ENCODE peak calls at places on chromosomes 16 and 17, in ten cellular contexts. E is H1; Y is cardiac fibroblast; H is T-helper 2 cell; R is lower lobe of right lung; U is mucosa of descending colon; S is NB4; P is stimulated activated naive CD8-positive, alpha-beta T cell treated with anti-CD3 and anti-CD28 coated beads, Interleukin-15, amount 100 ng/mL, for 72 hours; Q is effector memory CD8-positive, alpha-beta T cell; O is AG09319. X is an unnamed sample.

GRCh38 chr17:3860939-3861338 is 14.9 kb upstream of the NCBP3 start:
- DNase-seq in E (no peak), Y (no peak), H (no peak), R (no peak), U (no peak), S (no peak), P (no peak), Q (no peak), O (no peak), X (no peak)

GRCh38 chr17:2076461-2076984 is 21.6 kb downstream of the HIC1 start:
- DNase-seq in E (no peak), Y (peak), H (no peak), R (no peak), U (no peak), S (no peak), P (no peak), Q (no peak), O (no peak), X (peak)

GRCh38 chr16:49890876-49891275 is 35.0 kb upstream of the ZNF423 start:
- DNase-seq in E (peak), Y (peak), H (peak), R (no peak), U (peak), S (peak), P (peak), Q (no peak), O (no peak), X (no peak)

GRCh38 chr17:82957961-82958491 is 118.2 kb upstream of the ZNF750 start:
- DNase-seq in E (no peak), Y (no peak), H (no peak), R (no peak), U (no peak), S (no peak), P (no peak), Q (no peak), O (no peak), X (no peak)

GRCh38 chr16:62408760-62409159 is 372.5 kb upstream of the CDH8 start:
- DNase-seq in E (peak), Y (no peak), H (no peak), R (no peak), U (no peak), S (no peak), P (no peak), Q (no peak), O (no peak), X (no peak)

GRCh38 chr17:31556969-31557620 is 165.6 kb downstream of the RAB11FIP4 start:
- DNase-seq in E (no peak), Y (no peak), H (no peak), R (no peak), U (no peak), S (no peak), P (no peak), Q (no peak), O (no peak), X (no peak)

GRCh38 chr17:74937064-74938051 is 1.7 kb downstream of the OTOP3 start:
- DNase-seq in E (no peak), Y (no peak), H (no peak), R (no peak), U (no peak), S (no peak), P (no peak), Q (no peak), O (no peak), X (no peak)

GRCh38 chr16:2813661-2814288 is 3.3 kb upstream of the PRSS21 start:
- DNase-seq in E (no peak), Y (no peak), H (no peak), R (peak), U (peak), S (no peak), P (no peak), Q (no peak), O (no peak), X (no peak)

GRCh38 chr16:58488531-58488930 is 11.4 kb upstream of the NDRG4 start:
- DNase-seq in E (no peak), Y (no peak), H (no peak), R (no peak), U (no peak), S (no peak), P (no peak), Q (no peak), O (no peak), X (no peak)

GRCh38 chr16:3047387-3047720 is 993 bp downstream of the MMP25 start:
- DNase-seq in E (no peak), Y (no peak), H (peak), R (no peak), U (no peak), S (no peak), P (no peak), Q (no peak), O (no peak), X (no peak)

GRCh38 chr16:83458612-83459011 is 349.2 kb upstream of the HSBP1 start:
- DNase-seq in E (no peak), Y (peak), H (peak), R (no peak), U (no peak), S (peak), P (no peak), Q (no peak), O (no peak), X (peak)

GRCh38 chr17:50064253-50064991 is 8.5 kb downstream of the ITGA3 start:
- DNase-seq in E (no peak), Y (peak), H (no peak), R (peak), U (no peak), S (peak), P (no peak), Q (no peak), O (peak), X (peak)

GRCh38 chr16:21717608-21718007 is 53.8 kb downstream of the OTOA start:
- DNase-seq in E (no peak), Y (no peak), H (no peak), R (no peak), U (no peak), S (no peak), P (no peak), Q (no peak), O (no peak), X (no peak)

GRCh38 chr17:68381076-68381900 is 76.0 kb downstream of the WIPI1 start:
- DNase-seq in E (no peak), Y (peak), H (peak), R (peak), U (no peak), S (no peak), P (no peak), Q (no peak), O (peak), X (peak)

GRCh38 chr17:80260791-80261158 is at the start of gene RNF213:
- DNase-seq in E (peak), Y (peak), H (peak), R (peak), U (peak), S (peak), P (peak), Q (peak), O (no peak), X (no peak)